ENCODE peak calls at places on chromosome 18, in six cellular contexts. T, K, E, W, A and L are unnamed samples.

GRCh38 chr18:26511339-26512071 is 36.8 kb downstream of the KCTD1 start:
- DNase-seq in A (no peak), E (no peak), T (no peak), K (no peak), W (no peak), L (no peak)

GRCh38 chr18:76453057-76453561 is 41.9 kb downstream of the ZNF516 start:
- DNase-seq in K (no peak), T (no peak), W (no peak), E (no peak), A (no peak), L (no peak)

GRCh38 chr18:78762753-78763152 is 216.9 kb upstream of the SALL3 start:
- DNase-seq in A (no peak), K (no peak), T (no peak), W (no peak), E (no peak), L (no peak)

GRCh38 chr18:57784034-57784815 is 18.9 kb downstream of the ATP8B1 start:
- DNase-seq in A (peak), T (no peak), E (no peak), W (no peak), K (peak), L (no peak)

GRCh38 chr18:6013101-6013790 is 117.9 kb upstream of the TMEM200C start:
- DNase-seq in T (no peak), A (no peak), W (no peak), E (no peak), K (no peak), L (no peak)

GRCh38 chr18:34650121-34650545 is 60.0 kb upstream of the DTNA start:
- DNase-seq in A (peak), W (peak), K (peak), E (no peak), T (no peak), L (no peak)

GRCh38 chr18:23967321-23968089 is 47.0 kb upstream of the TTC39C start:
- DNase-seq in K (no peak), T (no peak), W (no peak), E (no peak), A (no peak), L (no peak)

GRCh38 chr18:8313043-8313442 is 296.2 kb upstream of the RAB12 start:
- DNase-seq in E (no peak), A (no peak), K (no peak), T (no peak), W (no peak), L (no peak)

GRCh38 chr18:61855992-61856378 is 36.8 kb downstream of the RNF152 start:
- DNase-seq in A (no peak), W (no peak), E (no peak), T (no peak), K (no peak), L (no peak)

GRCh38 chr18:45775241-45775676 is 50.2 kb upstream of the SIGLEC15 start:
- DNase-seq in A (peak), T (peak), E (peak), K (peak), W (peak), L (no peak)

GRCh38 chr18:68456985-68457384 is 257.9 kb downstream of the TMX3 start:
- DNase-seq in W (no peak), E (no peak), K (no peak), T (no peak), A (peak), L (no peak)

GRCh38 chr18:13424377-13424776 is 205.8 kb downstream of the LDLRAD4 start:
- DNase-seq in A (no peak), K (no peak), E (no peak), W (no peak), T (no peak), L (no peak)
- TF ChIP-seq CTCF in A (no peak), K (no peak), E (no peak), W (no peak), T (no peak), L (no peak)

GRCh38 chr18:66819235-66819634 is 215.3 kb upstream of the CDH19 start:
- DNase-seq in E (no peak), T (no peak), A (no peak), W (no peak), K (no peak), L (no peak)
- TF ChIP-seq CTCF in E (no peak), T (peak), A (peak), W (no peak), K (no peak), L (no peak)

GRCh38 chr18:31772699-31773098 is 12.0 kb upstream of the SLC25A52 start:
- DNase-seq in A (no peak), W (no peak), E (no peak), T (no peak), K (no peak), L (no peak)
- TF ChIP-seq CTCF in A (no peak), W (no peak), E (no peak), T (no peak), K (no peak), L (no peak)

GRCh38 chr18:21912339-21913239 is 172.0 kb downstream of the MIB1 start:
- DNase-seq in K (no peak), A (no peak), T (no peak), W (no peak), E (no peak), L (no peak)

GRCh38 chr18:21916594-21916993 is 176.0 kb downstream of the MIB1 start:
- DNase-seq in A (no peak), E (no peak), K (no peak), W (no peak), T (no peak), L (no peak)

GRCh38 chr18:21915546-21915945 is 175.0 kb downstream of the MIB1 start:
- DNase-seq in W (no peak), A (no peak), T (no peak), K (no peak), E (no peak), L (no peak)

GRCh38 chr18:21911551-21911950 is 171.0 kb downstream of the MIB1 start:
- DNase-seq in K (no peak), E (no peak), A (no peak), T (no peak), W (no peak), L (no peak)

DNA sequence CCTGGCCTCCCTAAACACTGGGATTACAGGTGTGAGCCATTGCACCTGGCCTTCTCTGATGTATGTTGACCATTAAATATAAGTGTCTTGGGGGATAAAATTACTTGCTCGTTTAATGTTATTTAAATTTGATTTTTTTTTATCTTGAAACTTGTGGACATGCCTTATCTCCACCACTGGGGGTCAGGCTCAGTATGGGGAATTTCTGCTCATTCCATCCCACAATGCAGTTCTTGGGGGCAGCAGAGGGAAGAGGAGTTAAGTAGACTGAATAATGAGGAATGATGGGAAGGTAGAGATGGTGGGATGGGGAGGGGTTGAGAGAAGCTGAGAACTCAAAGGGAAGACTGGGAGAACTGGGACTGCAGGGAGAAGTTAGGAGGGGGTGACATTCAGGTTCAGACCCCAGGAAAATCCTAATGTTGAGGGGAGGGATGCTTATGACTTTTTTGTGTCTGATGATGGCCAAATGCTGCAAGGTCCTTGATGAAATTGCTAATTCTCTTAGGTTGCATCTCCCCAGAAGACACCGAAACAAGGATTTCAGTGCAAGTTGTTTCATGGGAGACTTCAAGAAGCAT is 174.2 kb downstream of the MIB1 start:
- DNase-seq in A (peak), W (peak), T (peak), E (no peak), K (no peak), L (no peak)
- TF ChIP-seq CTCF in A (peak), W (peak), T (peak), E (peak), K (peak), L (no peak)

GRCh38 chr18:52409732-52410131 is 69.7 kb downstream of the DCC start:
- DNase-seq in K (no peak), W (no peak), T (peak), E (no peak), A (no peak), L (no peak)
- TF ChIP-seq CTCF in K (no peak), W (no peak), T (no peak), E (no peak), A (no peak), L (no peak)

GRCh38 chr18:70931942-70932814 is 643.3 kb downstream of the SOCS6 start:
- DNase-seq in K (no peak), W (no peak), E (no peak), T (no peak), A (peak), L (no peak)
- TF ChIP-seq CTCF in K (no peak), W (peak), E (peak), T (peak), A (peak), L (no peak)

GRCh38 chr18:63261029-63261428 is 58.5 kb downstream of the BCL2 start:
- DNase-seq in K (no peak), A (no peak), T (no peak), W (no peak), E (no peak), L (no peak)

GRCh38 chr18:63263444-63263843 is 56.1 kb downstream of the BCL2 start:
- DNase-seq in E (no peak), A (no peak), T (no peak), K (no peak), W (no peak), L (no peak)

GRCh38 chr18:63264871-63265270 is 54.7 kb downstream of the BCL2 start:
- DNase-seq in K (no peak), T (no peak), W (no peak), E (no peak), A (no peak), L (no peak)

GRCh38 chr18:63260075-63260754 is 59.4 kb downstream of the BCL2 start:
- DNase-seq in A (no peak), T (no peak), E (no peak), K (no peak), W (no peak), L (no peak)

DNA sequence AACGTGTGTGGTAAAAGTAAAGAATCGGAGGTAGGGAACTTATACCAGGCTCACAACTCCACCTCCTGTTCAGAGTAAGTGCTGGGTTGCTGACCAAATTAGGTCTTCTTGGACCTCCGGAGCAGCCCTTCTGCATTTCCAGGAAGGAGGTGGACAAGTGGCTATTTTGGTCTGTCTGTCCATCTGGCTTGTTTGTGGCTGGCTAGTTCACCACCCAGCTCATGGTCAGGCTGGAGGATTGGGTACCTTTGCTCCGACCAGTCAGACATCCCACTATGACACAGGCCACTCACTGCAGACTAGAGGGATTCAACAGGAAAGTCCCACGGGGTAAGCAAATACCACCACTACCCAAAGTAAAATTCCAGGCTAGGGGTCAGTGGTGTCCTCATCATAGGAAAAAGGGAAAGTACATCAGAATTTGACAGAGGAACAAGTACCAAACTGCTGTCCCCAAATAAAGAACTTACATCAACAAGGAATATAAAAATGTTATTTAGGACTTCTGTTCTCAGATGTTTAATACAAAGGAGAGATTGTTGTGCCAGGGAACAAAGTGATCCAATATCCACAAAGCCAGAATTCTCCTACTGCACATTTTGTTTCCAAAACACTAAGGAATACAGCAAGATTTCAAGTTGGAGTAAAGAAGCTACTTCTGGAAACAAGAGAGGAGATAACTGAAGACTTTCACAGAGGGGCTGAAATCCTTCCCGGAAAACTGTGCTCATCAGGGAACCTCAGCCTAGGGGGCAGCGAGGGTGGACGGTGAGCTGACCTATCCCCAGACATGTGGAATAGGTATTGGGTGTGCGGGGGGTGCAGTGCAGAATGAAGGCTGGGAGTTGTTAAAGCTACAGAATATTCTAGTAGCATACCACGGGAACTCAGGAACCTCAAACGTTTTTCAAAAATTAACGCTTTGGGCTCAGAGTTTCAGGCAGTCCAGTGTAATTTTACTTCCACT is 56.9 kb downstream of the BCL2 start:
- DNase-seq in A (no peak), K (peak), T (no peak), W (no peak), E (peak), L (no peak)
- TF ChIP-seq CTCF in A (no peak), K (peak), T (no peak), W (no peak), E (peak), L (no peak)